ENCODE peak calls at places on chromosomes 4 and X, in ten cellular contexts. W is brain microvascular endothelial cell; M is DMS79 treated with DMSO at 0.1 percent for 48 hours; C is stimulated activated naive CD8-positive, alpha-beta T cell treated with anti-CD3 and anti-CD28 coated beads, Interleukin-15, Interleukin-2, amounts not matched to agents 100 U/mL and 50 U/mL, for 24 hours; E is endothelial cell; U is SW 1271; P is EL; G is uterus; K is midbrain; N is stimulated activated naive CD4-positive, alpha-beta T cell. X is an unnamed sample.

GRCh38 chr4:53987761-53988171 is 76.6 kb downstream of the CHIC2 start:
- DNase-seq in G (no peak), N (no peak), E (no peak), U (no peak), K (no peak), P (peak), W (peak), C (no peak), M (no peak), X (peak)

GRCh38 chrX:56248492-56248891 is 16.3 kb downstream of the KLF8 start:
- DNase-seq in M (peak), E (peak), N (peak), C (peak), W (peak), K (peak), G (peak), P (peak), U (no peak), X (peak)

GRCh38 chr4:18636001-18636680 is 614.6 kb upstream of the LCORL start:
- DNase-seq in P (no peak), E (no peak), G (no peak), U (no peak), M (no peak), W (no peak), C (no peak), N (no peak), K (no peak), X (no peak)

GRCh38 chr4:56742080-56742871 is 61.2 kb upstream of the HOPX start:
- DNase-seq in W (peak), N (no peak), C (no peak), U (no peak), K (no peak), G (no peak), P (peak), M (no peak), E (no peak), X (peak)

GRCh38 chrX:85590638-85591037 is 211.2 kb upstream of the POF1B start:
- DNase-seq in E (no peak), K (no peak), W (no peak), M (no peak), G (no peak), C (no peak), P (no peak), N (no peak), U (no peak), X (no peak)

GRCh38 chr4:40909363-40909876 is 159.7 kb downstream of the NSUN7 start:
- DNase-seq in N (no peak), M (peak), C (peak), G (peak), P (peak), E (no peak), K (no peak), U (peak), W (peak), X (peak)

GRCh38 chr4:16032382-16032743 is 51.5 kb downstream of the PROM1 start:
- DNase-seq in G (no peak), P (no peak), N (no peak), M (no peak), K (no peak), E (no peak), U (no peak), C (no peak), W (no peak), X (no peak)

GRCh38 chr4:176769519-176769918 is 23.2 kb downstream of the VEGFC start:
- DNase-seq in G (no peak), N (no peak), P (peak), M (no peak), U (no peak), E (no peak), C (no peak), K (no peak), W (peak), X (peak)

GRCh38 chr4:100372432-100372831 is 145.4 kb downstream of the EMCN start:
- DNase-seq in P (peak), C (peak), N (no peak), K (no peak), U (no peak), W (no peak), M (no peak), G (no peak), E (peak), X (peak)

GRCh38 chr4:93384211-93384610 is 444.3 kb upstream of the ATOH1 start:
- DNase-seq in W (no peak), N (no peak), G (no peak), U (no peak), P (no peak), C (no peak), E (no peak), K (no peak), M (no peak), X (no peak)

GRCh38 chrX:50431623-50432022 is 39.0 kb downstream of the DGKK start:
- DNase-seq in G (no peak), W (no peak), E (no peak), N (no peak), U (no peak), C (no peak), M (no peak), P (no peak), K (no peak), X (no peak)

GRCh38 chr4:176400816-176401461 is 81.2 kb downstream of the SPCS3 start:
- DNase-seq in C (no peak), P (peak), U (no peak), M (no peak), K (no peak), G (no peak), W (peak), N (no peak), E (no peak), X (peak)

GRCh38 chrX:106726485-106727437 is at the start of gene RNF128:
- DNase-seq in E (peak), M (peak), W (peak), C (peak), N (no peak), P (peak), G (no peak), K (no peak), U (no peak), X (peak)

GRCh38 chr4:24598025-24598424 is 13.7 kb upstream of the DHX15 start:
- DNase-seq in M (no peak), C (no peak), P (no peak), N (no peak), U (no peak), W (peak), G (no peak), K (no peak), E (no peak), X (no peak)

GRCh38 chrX:617401-617800 is 13.2 kb upstream of the SHOX start:
- DNase-seq in K (no peak), E (no peak), G (no peak), W (no peak), M (no peak), C (no peak), P (no peak), N (no peak), U (no peak), X (no peak)

GRCh38 chr4:152956650-152957436 is 20.7 kb downstream of the FHDC1 start:
- DNase-seq in C (no peak), N (no peak), K (no peak), U (no peak), G (no peak), W (peak), P (peak), M (no peak), E (no peak), X (peak)

GRCh38 chr4:140331245-140331644 is 42.2 kb upstream of the SCOC start:
- DNase-seq in G (no peak), P (no peak), C (no peak), U (no peak), E (no peak), M (no peak), K (no peak), N (no peak), W (no peak), X (no peak)

GRCh38 chr4:109294006-109294405 is 8.5 kb downstream of the COL25A1 start:
- DNase-seq in M (no peak), E (peak), W (no peak), P (peak), U (no peak), C (peak), K (no peak), G (no peak), N (no peak), X (peak)

GRCh38 chrX:105872921-105873320 is 50.6 kb downstream of the NRK start:
- DNase-seq in U (no peak), C (no peak), E (no peak), M (no peak), P (no peak), K (no peak), W (no peak), N (no peak), G (no peak), X (peak)

GRCh38 chrX:22078117-22078516 is 46.0 kb downstream of the PHEX start:
- DNase-seq in E (no peak), P (peak), U (no peak), W (no peak), M (no peak), K (no peak), C (no peak), G (no peak), N (no peak), X (no peak)

GRCh38 chr4:156512622-156513021 is 459.0 kb downstream of the PDGFC start:
- DNase-seq in P (no peak), M (no peak), K (no peak), C (no peak), N (no peak), G (no peak), E (no peak), W (peak), U (no peak), X (peak)

GRCh38 chr4:155241664-155242063 is 33.2 kb downstream of the NPY2R start:
- DNase-seq in U (no peak), E (no peak), G (no peak), P (no peak), N (no peak), C (no peak), K (no peak), W (no peak), M (no peak), X (no peak)